ENCODE peak calls at places on chromosomes 2 and 18, in four cellular contexts. Y, N, P and C are unnamed samples.

GRCh38 chr18:69786427-69786826 is 161.2 kb downstream of the CD226 start:
- DNase-seq in Y (no peak), N (no peak), P (no peak), C (no peak)

GRCh38 chr2:64698668-64699444 is 45.1 kb upstream of the SERTAD2 start:
- DNase-seq in Y (no peak), N (no peak), P (no peak), C (no peak)

GRCh38 chr18:62485684-62486083 is 37.1 kb upstream of the ZCCHC2 start:
- DNase-seq in Y (no peak), N (peak), P (no peak), C (peak)

GRCh38 chr2:60530660-60531276 is 22.7 kb downstream of the BCL11A start:
- DNase-seq in Y (peak), N (no peak), P (peak), C (peak)

GRCh38 chr18:58937913-58938312 is 73.2 kb downstream of the ZNF532 start:
- DNase-seq in Y (no peak), N (no peak), P (no peak), C (no peak)

GRCh38 chr2:204544961-204545860 is at the start of gene PARD3B:
- DNase-seq in Y (no peak), N (peak), P (peak), C (peak)

GRCh38 chr2:56681659-56682396 is 498.0 kb downstream of the CCDC85A start:
- DNase-seq in Y (no peak), N (no peak), P (no peak), C (no peak)

GRCh38 chr2:163664610-163665009 is 71.2 kb downstream of the FIGN start:
- DNase-seq in Y (no peak), N (no peak), P (no peak), C (no peak)

GRCh38 chr2:10282621-10283105 is 20.0 kb upstream of the HPCAL1 start:
- DNase-seq in Y (no peak), N (no peak), P (peak), C (no peak)

GRCh38 chr2:102361632-102362241 is 6.1 kb downstream of the IL18R1 start:
- DNase-seq in Y (no peak), N (no peak), P (no peak), C (no peak)

GRCh38 chr2:185006481-185006880 is 408.2 kb downstream of the ZNF804A start:
- DNase-seq in Y (no peak), N (no peak), P (no peak), C (no peak)

GRCh38 chr2:12236136-12236834 is 480.5 kb upstream of the TRIB2 start:
- DNase-seq in Y (no peak), N (no peak), P (no peak), C (no peak)

GRCh38 chr2:19073522-19073921 is 284.9 kb downstream of the OSR1 start:
- DNase-seq in Y (peak), N (no peak), P (peak), C (no peak)

GRCh38 chr2:163670929-163671328 is 64.9 kb downstream of the FIGN start:
- DNase-seq in Y (no peak), N (no peak), P (no peak), C (no peak)

GRCh38 chr2:217249086-217249485 is 389.2 kb upstream of the TNP1 start:
- DNase-seq in Y (no peak), N (no peak), P (no peak), C (no peak)

GRCh38 chr2:46232860-46233259 is 64.3 kb upstream of the EPAS1 start:
- DNase-seq in Y (no peak), N (no peak), P (peak), C (no peak)

GRCh38 chr2:222024934-222025890 is 273.6 kb downstream of the PAX3 start:
- DNase-seq in Y (peak), N (no peak), P (no peak), C (peak)

GRCh38 chr2:104408266-104408665 is 445.6 kb upstream of the POU3F3 start:
- DNase-seq in Y (no peak), N (no peak), P (no peak), C (no peak)

GRCh38 chr2:227864161-227864756 is 7.2 kb upstream of the DAW1 start:
- DNase-seq in Y (no peak), N (no peak), P (no peak), C (no peak)

GRCh38 chr2:42967959-42968674 is 175.7 kb upstream of the HAAO start:
- DNase-seq in Y (no peak), N (no peak), P (peak), C (no peak)

GRCh38 chr2:191126386-191126785 is 24.4 kb downstream of the STAT4 start:
- DNase-seq in Y (no peak), N (no peak), P (no peak), C (no peak)

GRCh38 chr2:132581917-132582316 is 88.1 kb downstream of the LYPD1 start:
- DNase-seq in Y (peak), N (no peak), P (no peak), C (peak)

GRCh38 chr2:64988420-64989125 is 626 bp upstream of the SLC1A4 start:
- DNase-seq in Y (peak), N (peak), P (peak), C (peak)

GRCh38 chr2:226078656-226079055 is 679.1 kb downstream of the NYAP2 start:
- DNase-seq in Y (no peak), N (no peak), P (no peak), C (no peak)

GRCh38 chr2:167151894-167152293 is 263.6 kb downstream of the XIRP2 start:
- DNase-seq in Y (no peak), N (no peak), P (no peak), C (no peak)

GRCh38 chr2:137208361-137208973 is 443.1 kb downstream of the THSD7B start:
- DNase-seq in Y (no peak), N (no peak), P (no peak), C (no peak)

GRCh38 chr2:64730551-64731305 is 77.0 kb upstream of the SERTAD2 start:
- DNase-seq in Y (peak), N (peak), P (peak), C (peak)

GRCh38 chr2:239751719-239752355 is 273.3 kb downstream of the NDUFA10 start:
- DNase-seq in Y (no peak), N (peak), P (peak), C (no peak)

GRCh38 chr2:97722227-97722626 is 8.9 kb downstream of the ZAP70 start:
- DNase-seq in Y (no peak), N (no peak), P (no peak), C (no peak)

GRCh38 chr2:217642944-217643343 is 359.9 kb downstream of the TNS1 start:
- DNase-seq in Y (no peak), N (no peak), P (no peak), C (no peak)

GRCh38 chr18:57768557-57769326 is 34.4 kb downstream of the ATP8B1 start:
- DNase-seq in Y (peak), N (no peak), P (no peak), C (no peak)

GRCh38 chr2:37376421-37377186 is 32.2 kb downstream of the QPCT start:
- DNase-seq in Y (peak), N (peak), P (peak), C (peak)

GRCh38 chr2:237682901-237683670 is 55.7 kb downstream of the LRRFIP1 start:
- DNase-seq in Y (no peak), N (no peak), P (peak), C (no peak)